ENCODE peak calls at places on chromosome 4, in seven cellular contexts. One of them, this sample, is unnamed.

GRCh38 chr4:94490437-94490836 is 38.7 kb downstream of the PDLIM5 start:
- DNase-seq in heart left ventricle: no peak
- DNase-seq in GM20000: no peak
- DNase-seq in cardiac muscle cell: no peak
- DNase-seq in BE2C: no peak
- DNase-seq in neural crest cell: no peak
- DNase-seq in HFF-Myc: no peak
- DNase-seq in this sample: no peak

GRCh38 chr4:149370002-149370401 is 445.6 kb downstream of the IQCM start:
- DNase-seq in cardiac muscle cell: no peak
- DNase-seq in heart left ventricle: no peak
- DNase-seq in HFF-Myc: no peak
- DNase-seq in GM20000: no peak
- DNase-seq in BE2C: no peak
- DNase-seq in neural crest cell: no peak
- DNase-seq in this sample: no peak

GRCh38 chr4:174496631-174497442 is 25.5 kb downstream of the HPGD start:
- DNase-seq in neural crest cell: no peak
- DNase-seq in cardiac muscle cell: no peak
- DNase-seq in GM20000: no peak
- DNase-seq in BE2C: no peak
- DNase-seq in heart left ventricle: no peak
- DNase-seq in HFF-Myc: no peak
- DNase-seq in this sample: no peak

GRCh38 chr4:3389879-3390840 is 51.6 kb upstream of the HGFAC start:
- DNase-seq in cardiac muscle cell: no peak
- DNase-seq in neural crest cell: no peak
- DNase-seq in HFF-Myc: no peak
- DNase-seq in GM20000: no peak
- DNase-seq in heart left ventricle: no peak
- DNase-seq in BE2C: no peak
- DNase-seq in this sample: no peak

GRCh38 chr4:178577933-178578332 is 1135.7 kb upstream of the AGA start:
- DNase-seq in BE2C: peak
- DNase-seq in neural crest cell: no peak
- DNase-seq in GM20000: no peak
- DNase-seq in HFF-Myc: no peak
- DNase-seq in heart left ventricle: no peak
- DNase-seq in cardiac muscle cell: no peak
- DNase-seq in this sample: no peak

GRCh38 chr4:54553001-54553400 is 104.8 kb upstream of the KIT start:
- DNase-seq in GM20000: no peak
- DNase-seq in neural crest cell: no peak
- DNase-seq in heart left ventricle: no peak
- DNase-seq in cardiac muscle cell: no peak
- DNase-seq in HFF-Myc: no peak
- DNase-seq in BE2C: no peak
- DNase-seq in this sample: no peak

GRCh38 chr4:109411964-109412363 is 21.7 kb upstream of the SEC24B start:
- DNase-seq in neural crest cell: no peak
- DNase-seq in GM20000: no peak
- DNase-seq in heart left ventricle: peak
- DNase-seq in HFF-Myc: no peak
- DNase-seq in BE2C: peak
- DNase-seq in cardiac muscle cell: peak
- DNase-seq in this sample: no peak

GRCh38 chr4:1627417-1628313 is 56.4 kb downstream of the FAM53A start:
- DNase-seq in GM20000: no peak
- DNase-seq in heart left ventricle: no peak
- DNase-seq in HFF-Myc: no peak
- DNase-seq in BE2C: no peak
- DNase-seq in neural crest cell: no peak
- DNase-seq in cardiac muscle cell: no peak
- DNase-seq in this sample: no peak

GRCh38 chr4:159141193-159141592 is 38.3 kb downstream of the RAPGEF2 start:
- DNase-seq in HFF-Myc: no peak
- DNase-seq in neural crest cell: no peak
- DNase-seq in heart left ventricle: no peak
- DNase-seq in BE2C: no peak
- DNase-seq in cardiac muscle cell: no peak
- DNase-seq in GM20000: no peak
- DNase-seq in this sample: no peak

GRCh38 chr4:89001647-89002518 is 55.1 kb downstream of the FAM13A start:
- DNase-seq in cardiac muscle cell: no peak
- DNase-seq in neural crest cell: no peak
- DNase-seq in BE2C: peak
- DNase-seq in GM20000: no peak
- DNase-seq in HFF-Myc: no peak
- DNase-seq in heart left ventricle: no peak
- DNase-seq in this sample: no peak

GRCh38 chr4:20272411-20272872 is 20.7 kb downstream of the SLIT2 start:
- DNase-seq in GM20000: no peak
- DNase-seq in BE2C: no peak
- DNase-seq in cardiac muscle cell: no peak
- DNase-seq in HFF-Myc: no peak
- DNase-seq in neural crest cell: no peak
- DNase-seq in heart left ventricle: no peak
- DNase-seq in this sample: no peak

GRCh38 chr4:20572976-20573375 is 127.3 kb upstream of the PACRGL start:
- DNase-seq in BE2C: no peak
- DNase-seq in GM20000: no peak
- DNase-seq in cardiac muscle cell: no peak
- DNase-seq in neural crest cell: no peak
- DNase-seq in HFF-Myc: no peak
- DNase-seq in heart left ventricle: no peak
- DNase-seq in this sample: no peak

GRCh38 chr4:109631709-109632108 is 71.5 kb downstream of the CASP6 start:
- DNase-seq in HFF-Myc: no peak
- DNase-seq in heart left ventricle: peak
- DNase-seq in cardiac muscle cell: peak
- DNase-seq in BE2C: no peak
- DNase-seq in GM20000: no peak
- DNase-seq in neural crest cell: no peak
- DNase-seq in this sample: no peak

GRCh38 chr4:54318904-54319303 is 89.8 kb downstream of the PDGFRA start:
- DNase-seq in GM20000: peak
- DNase-seq in HFF-Myc: peak
- DNase-seq in neural crest cell: peak
- DNase-seq in cardiac muscle cell: peak
- DNase-seq in heart left ventricle: no peak
- DNase-seq in BE2C: peak
- DNase-seq in this sample: peak

GRCh38 chr4:85842540-85842939 is 367.6 kb downstream of the ARHGAP24 start:
- DNase-seq in neural crest cell: no peak
- DNase-seq in cardiac muscle cell: peak
- DNase-seq in HFF-Myc: no peak
- DNase-seq in BE2C: no peak
- DNase-seq in heart left ventricle: no peak
- DNase-seq in GM20000: no peak
- DNase-seq in this sample: no peak

GRCh38 chr4:184384056-184384809 is 90.1 kb downstream of the IRF2 start:
- DNase-seq in cardiac muscle cell: peak
- DNase-seq in BE2C: no peak
- DNase-seq in HFF-Myc: peak
- DNase-seq in neural crest cell: no peak
- DNase-seq in heart left ventricle: no peak
- DNase-seq in GM20000: peak
- DNase-seq in this sample: peak

GRCh38 chr4:94880976-94881375 is 123.2 kb downstream of the BMPR1B start:
- DNase-seq in BE2C: no peak
- DNase-seq in HFF-Myc: no peak
- DNase-seq in GM20000: no peak
- DNase-seq in cardiac muscle cell: no peak
- DNase-seq in heart left ventricle: no peak
- DNase-seq in neural crest cell: no peak
- DNase-seq in this sample: no peak

GRCh38 chr4:75634281-75634680 is 4.0 kb upstream of the CDKL2 start:
- DNase-seq in BE2C: no peak
- DNase-seq in cardiac muscle cell: no peak
- DNase-seq in neural crest cell: no peak
- DNase-seq in HFF-Myc: no peak
- DNase-seq in GM20000: no peak
- DNase-seq in heart left ventricle: no peak
- DNase-seq in this sample: no peak

GRCh38 chr4:109206610-109207009 is 95.8 kb downstream of the COL25A1 start:
- DNase-seq in cardiac muscle cell: no peak
- DNase-seq in HFF-Myc: no peak
- DNase-seq in heart left ventricle: no peak
- DNase-seq in neural crest cell: no peak
- DNase-seq in BE2C: no peak
- DNase-seq in GM20000: no peak
- DNase-seq in this sample: no peak

GRCh38 chr4:140053185-140053584 is 100.8 kb downstream of the MAML3 start:
- DNase-seq in HFF-Myc: no peak
- DNase-seq in cardiac muscle cell: no peak
- DNase-seq in BE2C: no peak
- DNase-seq in heart left ventricle: no peak
- DNase-seq in neural crest cell: no peak
- DNase-seq in GM20000: no peak
- DNase-seq in this sample: no peak

GRCh38 chr4:110294165-110294564 is 95.8 kb upstream of the ELOVL6 start:
- DNase-seq in GM20000: no peak
- DNase-seq in BE2C: no peak
- DNase-seq in cardiac muscle cell: no peak
- DNase-seq in heart left ventricle: no peak
- DNase-seq in HFF-Myc: no peak
- DNase-seq in neural crest cell: no peak
- DNase-seq in this sample: no peak

GRCh38 chr4:103099691-103100392 is at the start of gene BDH2:
- DNase-seq in GM20000: peak
- DNase-seq in HFF-Myc: peak
- DNase-seq in neural crest cell: peak
- DNase-seq in BE2C: peak
- DNase-seq in heart left ventricle: no peak
- DNase-seq in cardiac muscle cell: peak
- DNase-seq in this sample: peak

GRCh38 chr4:151015458-151016344 is 617 bp upstream of the LRBA start:
- DNase-seq in cardiac muscle cell: peak
- DNase-seq in HFF-Myc: no peak
- DNase-seq in heart left ventricle: peak
- DNase-seq in neural crest cell: peak
- DNase-seq in GM20000: peak
- DNase-seq in BE2C: peak
- DNase-seq in this sample: no peak

GRCh38 chr4:175238827-175239517 is 320.8 kb downstream of the ADAM29 start:
- DNase-seq in heart left ventricle: no peak
- DNase-seq in neural crest cell: no peak
- DNase-seq in cardiac muscle cell: no peak
- DNase-seq in BE2C: no peak
- DNase-seq in HFF-Myc: no peak
- DNase-seq in GM20000: no peak
- DNase-seq in this sample: no peak

GRCh38 chr4:66750273-66750672 is 795.0 kb downstream of the CENPC start:
- DNase-seq in neural crest cell: no peak
- DNase-seq in HFF-Myc: no peak
- DNase-seq in cardiac muscle cell: no peak
- DNase-seq in heart left ventricle: no peak
- DNase-seq in GM20000: no peak
- DNase-seq in BE2C: no peak
- DNase-seq in this sample: no peak

GRCh38 chr4:1866095-1866755 is 5.0 kb upstream of the NSD2 start:
- DNase-seq in heart left ventricle: no peak
- DNase-seq in neural crest cell: no peak
- DNase-seq in BE2C: no peak
- DNase-seq in GM20000: no peak
- DNase-seq in cardiac muscle cell: no peak
- DNase-seq in HFF-Myc: no peak
- DNase-seq in this sample: no peak

GRCh38 chr4:187027231-187027760 is 303.6 kb upstream of the FAT1 start:
- DNase-seq in heart left ventricle: no peak
- DNase-seq in HFF-Myc: no peak
- DNase-seq in GM20000: no peak
- DNase-seq in BE2C: no peak
- DNase-seq in cardiac muscle cell: no peak
- DNase-seq in neural crest cell: no peak
- DNase-seq in this sample: no peak

GRCh38 chr4:180333156-180333555 is 1910.0 kb upstream of the TENM3 start:
- DNase-seq in GM20000: no peak
- DNase-seq in BE2C: no peak
- DNase-seq in cardiac muscle cell: no peak
- DNase-seq in HFF-Myc: no peak
- DNase-seq in neural crest cell: no peak
- DNase-seq in heart left ventricle: no peak
- DNase-seq in this sample: no peak

GRCh38 chr4:140617494-140618060 is 48.8 kb upstream of the UCP1 start:
- DNase-seq in BE2C: no peak
- DNase-seq in HFF-Myc: no peak
- DNase-seq in heart left ventricle: no peak
- DNase-seq in cardiac muscle cell: peak
- DNase-seq in GM20000: no peak
- DNase-seq in neural crest cell: no peak
- DNase-seq in this sample: no peak

GRCh38 chr4:82891728-82892466 is 944 bp upstream of the SEC31A start:
- DNase-seq in neural crest cell: no peak
- DNase-seq in GM20000: no peak
- DNase-seq in BE2C: no peak
- DNase-seq in HFF-Myc: no peak
- DNase-seq in cardiac muscle cell: peak
- DNase-seq in heart left ventricle: no peak
- DNase-seq in this sample: no peak
- TF ChIP-seq CTCF in neural crest cell: no peak
- TF ChIP-seq CTCF in GM20000: no peak
- TF ChIP-seq CTCF in BE2C: no peak
- TF ChIP-seq CTCF in HFF-Myc: no peak
- TF ChIP-seq CTCF in cardiac muscle cell: no peak
- TF ChIP-seq CTCF in heart left ventricle: no peak
- TF ChIP-seq CTCF in this sample: no peak

GRCh38 chr4:176340871-176341685 is 21.3 kb downstream of the SPCS3 start:
- DNase-seq in cardiac muscle cell: peak
- DNase-seq in neural crest cell: peak
- DNase-seq in GM20000: peak
- DNase-seq in BE2C: peak
- DNase-seq in heart left ventricle: no peak
- DNase-seq in HFF-Myc: no peak
- DNase-seq in this sample: peak
- TF ChIP-seq CTCF in cardiac muscle cell: peak
- TF ChIP-seq CTCF in neural crest cell: peak
- TF ChIP-seq CTCF in GM20000: no peak
- TF ChIP-seq CTCF in BE2C: peak
- TF ChIP-seq CTCF in heart left ventricle: peak
- TF ChIP-seq CTCF in HFF-Myc: peak
- TF ChIP-seq CTCF in this sample: peak

DNA sequence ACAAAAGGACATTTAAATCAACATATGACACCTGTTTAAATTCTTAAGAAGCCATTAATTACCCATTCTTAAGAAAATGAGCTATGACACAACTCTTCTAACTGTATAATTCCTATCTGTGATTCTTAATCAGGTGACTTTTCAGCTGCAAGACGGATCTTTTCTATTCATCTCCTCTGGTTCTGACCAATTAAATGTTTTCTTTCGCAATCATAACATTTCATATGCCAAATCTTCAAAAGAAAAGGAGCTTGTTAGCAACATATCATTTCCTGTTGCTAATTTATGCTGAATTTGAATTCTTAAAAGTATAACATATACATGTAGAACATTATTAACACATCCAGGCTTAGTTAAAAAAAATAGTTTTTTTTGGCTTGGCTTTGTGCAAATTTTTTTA is 62.5 kb downstream of the SEL1L3 start:
- DNase-seq in HFF-Myc: no peak
- DNase-seq in neural crest cell: no peak
- DNase-seq in heart left ventricle: no peak
- DNase-seq in cardiac muscle cell: no peak
- DNase-seq in BE2C: no peak
- DNase-seq in GM20000: no peak
- DNase-seq in this sample: no peak
- TF ChIP-seq CTCF in HFF-Myc: no peak
- TF ChIP-seq CTCF in neural crest cell: no peak
- TF ChIP-seq CTCF in heart left ventricle: no peak
- TF ChIP-seq CTCF in cardiac muscle cell: no peak
- TF ChIP-seq CTCF in BE2C: no peak
- TF ChIP-seq CTCF in GM20000: no peak
- TF ChIP-seq CTCF in this sample: no peak

GRCh38 chr4:145868637-145869409 is 69.8 kb downstream of the ZNF827 start:
- DNase-seq in neural crest cell: no peak
- DNase-seq in HFF-Myc: no peak
- DNase-seq in GM20000: peak
- DNase-seq in heart left ventricle: no peak
- DNase-seq in cardiac muscle cell: peak
- DNase-seq in BE2C: no peak
- DNase-seq in this sample: no peak
- TF ChIP-seq CTCF in neural crest cell: peak
- TF ChIP-seq CTCF in HFF-Myc: no peak
- TF ChIP-seq CTCF in GM20000: no peak
- TF ChIP-seq CTCF in heart left ventricle: no peak
- TF ChIP-seq CTCF in cardiac muscle cell: peak
- TF ChIP-seq CTCF in BE2C: no peak
- TF ChIP-seq CTCF in this sample: no peak

This sample was measured in AG09319.